ENCODE peak calls at places on chromosomes 7 and 10, in eight cellular contexts. J, H, M, P, Q, F, X and T are unnamed samples.

GRCh38 chr7:155258233-155258575 is 39.5 kb upstream of the INSIG1 start:
- DNase-seq in Q (no peak), P (peak; percentile 66), X (no peak), J (no peak), H (peak; percentile 71), F (peak; percentile 68), M (no peak), T (no peak)

GRCh38 chr7:115015619-115016018 is 93.7 kb downstream of the MDFIC start:
- DNase-seq in J (no peak), X (no peak), P (peak; percentile 39), H (no peak), M (no peak), Q (no peak), F (no peak), T (no peak)

GRCh38 chr7:155557778-155558177 is 11.4 kb upstream of the CNPY1 start:
- DNase-seq in X (no peak), J (no peak), H (no peak), Q (no peak), F (no peak), M (no peak), P (no peak), T (no peak)

GRCh38 chr10:112960151-112960681 is 10.2 kb downstream of the TCF7L2 start:
- DNase-seq in P (no peak), F (no peak), Q (no peak), X (no peak), M (no peak), J (no peak), H (no peak), T (no peak)

GRCh38 chr10:99914236-99914635 is 95.5 kb downstream of the DNMBP start:
- DNase-seq in F (no peak), H (no peak), M (no peak), Q (no peak), X (no peak), J (no peak), P (no peak), T (no peak)

GRCh38 chr7:70416611-70417010 is 715.3 kb upstream of the GALNT17 start:
- DNase-seq in J (no peak), P (no peak), M (no peak), F (no peak), Q (no peak), H (no peak), X (no peak), T (no peak)

GRCh38 chr7:50531928-50532327 is 33.3 kb downstream of the DDC start:
- DNase-seq in H (no peak), F (peak; percentile 60), J (no peak), Q (no peak), X (no peak), M (no peak), P (no peak), T (no peak)

GRCh38 chr7:64174941-64175340 is 32.1 kb upstream of the ZNF735 start:
- DNase-seq in P (no peak), M (no peak), H (no peak), X (no peak), Q (no peak), J (no peak), F (peak; percentile 5), T (no peak)

GRCh38 chr10:46106410-46107255 is 60.6 kb upstream of the MSMB start:
- DNase-seq in J (peak; percentile 51), H (no peak), X (peak; percentile 40), M (no peak), Q (peak; percentile 33), P (peak; percentile 55), F (peak; percentile 26), T (peak; percentile 82)

GRCh38 chr7:20514364-20514763 is 101.1 kb upstream of the ABCB5 start:
- DNase-seq in Q (no peak), P (peak; percentile 96), J (no peak), M (no peak), X (no peak), F (peak; percentile 55), H (peak; percentile 43), T (peak; percentile 47)